ENCODE peak calls at places on chromosomes 1 and 21, in four cellular contexts. I is GM12865, U is heart left ventricle, X is astrocyte of the spinal cord. V is an unnamed sample.

GRCh38 chr1:51324271-51325010 is 5.9 kb downstream of the TTC39A start:
- DNase-seq in U (no peak), I (no peak), X (no peak), V (no peak)

GRCh38 chr1:214327519-214327918 is 46.6 kb downstream of the SMYD2 start:
- DNase-seq in I (no peak), X (no peak), U (no peak), V (no peak)

GRCh38 chr1:115277276-115277675 is 60.8 kb downstream of the NGF start:
- DNase-seq in X (peak; percentile 83), U (no peak), I (no peak), V (no peak)

GRCh38 chr21:31557956-31558838 is 101.3 kb upstream of the SOD1 start:
- DNase-seq in U (no peak), X (peak; percentile 28), I (no peak), V (peak; percentile 33)

GRCh38 chr1:94345148-94345721 is 73.0 kb upstream of the ABCD3 start:
- DNase-seq in I (no peak), U (no peak), X (no peak), V (no peak)

GRCh38 chr1:166062695-166063094 is 104.1 kb downstream of the FAM78B start:
- DNase-seq in U (no peak), X (no peak), I (no peak), V (no peak)

GRCh38 chr1:916173-917075 is 7.3 kb upstream of the SAMD11 start:
- DNase-seq in X (no peak), I (no peak), U (peak; percentile 21), V (peak; percentile 0)

GRCh38 chr1:101022294-101022693 is 3.3 kb downstream of the DPH5 start:
- DNase-seq in X (peak; percentile 49), U (no peak), I (no peak), V (no peak)

GRCh38 chr1:4585216-4585615 is 69.2 kb upstream of the AJAP1 start:
- DNase-seq in I (peak; percentile 33), U (no peak), X (no peak), V (peak; percentile 4)
- TF ChIP-seq CTCF in I (peak; percentile 85), U (peak; percentile 57), X (no peak), V (peak; percentile 15)

GRCh38 chr21:42009018-42009830 is 936 bp downstream of the ZBTB21 start:
- DNase-seq in X (peak; percentile 50), I (peak; percentile 83), U (peak; percentile 65), V (peak; percentile 58)
- TF ChIP-seq CTCF in X (peak; percentile 29), I (peak; percentile 29), U (peak; percentile 43), V (peak; percentile 12)

GRCh38 chr1:111990878-111991760 is 1.7 kb upstream of the KCND3 start:
- DNase-seq in X (no peak), I (no peak), U (peak; percentile 81), V (peak; percentile 55)
- TF ChIP-seq CTCF in X (no peak), I (no peak), U (peak; percentile 53), V (no peak)

GRCh38 chr1:203823306-203823705 is 27.9 kb downstream of the ZBED6 start:
- DNase-seq in I (no peak), X (no peak), U (no peak), V (no peak)

GRCh38 chr1:203826175-203826574 is 30.8 kb downstream of the ZBED6 start:
- DNase-seq in X (no peak), I (no peak), U (no peak), V (no peak)

GRCh38 chr1:203828002-203828401 is 32.6 kb downstream of the ZBED6 start:
- DNase-seq in U (no peak), I (no peak), X (no peak), V (no peak)

GRCh38 chr1:203828424-203828823 is 33.0 kb upstream of the SNRPE start:
- DNase-seq in X (no peak), U (no peak), I (no peak), V (no peak)
- TF ChIP-seq CTCF in X (no peak), U (no peak), I (no peak), V (no peak)

GRCh38 chr1:17281775-17282181 is 26.2 kb upstream of the PADI4 start:
- DNase-seq in I (no peak), X (no peak), U (no peak), V (no peak)

GRCh38 chr1:17280894-17281293 is 27.1 kb upstream of the PADI4 start:
- DNase-seq in U (no peak), I (no peak), X (no peak), V (no peak)

GRCh38 chr1:17282836-17283235 is 25.2 kb upstream of the PADI4 start:
- DNase-seq in U (no peak), I (no peak), X (no peak), V (no peak)

GRCh38 chr1:17279001-17279830 is 28.8 kb upstream of the PADI4 start:
- DNase-seq in X (no peak), U (no peak), I (no peak), V (no peak)

GRCh38 chr1:17280436-17280835 is 27.6 kb upstream of the PADI4 start:
- DNase-seq in X (no peak), I (no peak), U (no peak), V (no peak)
- TF ChIP-seq CTCF in X (no peak), I (no peak), U (no peak), V (no peak)

DNA sequence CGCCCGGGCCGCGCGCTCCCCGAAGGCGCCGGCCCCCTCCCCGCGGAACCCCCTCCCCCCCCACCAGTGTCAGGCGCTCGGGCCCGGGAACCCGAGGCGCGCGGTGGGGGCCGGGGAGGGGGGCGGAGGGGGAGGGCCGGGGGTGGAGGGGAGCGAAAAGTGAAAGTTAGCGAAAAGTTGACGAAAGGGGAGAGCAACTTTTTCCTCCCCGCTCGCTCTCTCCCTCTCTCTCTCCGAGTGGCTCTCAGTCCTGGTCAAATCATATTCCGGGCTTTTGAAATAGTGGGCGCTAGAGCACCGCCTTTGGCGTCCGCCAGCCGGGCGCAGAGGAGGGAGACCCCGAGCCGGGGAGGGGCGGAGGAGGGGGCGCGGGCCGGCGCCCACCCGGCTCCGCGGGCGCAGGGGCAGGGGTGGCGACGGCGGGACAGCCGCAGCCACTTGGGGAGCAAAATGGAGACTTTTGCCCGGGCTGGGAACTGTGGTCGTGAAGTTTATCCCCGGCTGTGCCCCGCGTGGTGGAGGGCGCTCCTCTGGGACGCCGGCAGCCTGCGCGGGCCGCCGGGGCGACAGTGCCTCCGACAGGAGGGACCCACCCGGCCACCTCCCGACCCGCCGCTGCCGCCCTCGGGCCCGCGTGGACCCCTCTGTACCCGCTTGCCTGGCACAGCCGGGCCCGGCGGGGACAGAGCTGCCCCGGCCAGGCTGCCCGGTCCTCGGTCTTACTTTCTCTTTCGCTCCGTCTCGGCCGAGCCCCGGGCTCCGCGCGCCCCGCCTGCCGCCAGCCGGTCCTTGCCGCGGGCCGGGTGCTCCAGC is 694 bp downstream of the PRDM16 start:
- DNase-seq in I (no peak), U (no peak), X (peak; percentile 65), V (peak; percentile 42)
- TF ChIP-seq CTCF in I (no peak), U (peak; percentile 64), X (peak; percentile 41), V (no peak)

DNA sequence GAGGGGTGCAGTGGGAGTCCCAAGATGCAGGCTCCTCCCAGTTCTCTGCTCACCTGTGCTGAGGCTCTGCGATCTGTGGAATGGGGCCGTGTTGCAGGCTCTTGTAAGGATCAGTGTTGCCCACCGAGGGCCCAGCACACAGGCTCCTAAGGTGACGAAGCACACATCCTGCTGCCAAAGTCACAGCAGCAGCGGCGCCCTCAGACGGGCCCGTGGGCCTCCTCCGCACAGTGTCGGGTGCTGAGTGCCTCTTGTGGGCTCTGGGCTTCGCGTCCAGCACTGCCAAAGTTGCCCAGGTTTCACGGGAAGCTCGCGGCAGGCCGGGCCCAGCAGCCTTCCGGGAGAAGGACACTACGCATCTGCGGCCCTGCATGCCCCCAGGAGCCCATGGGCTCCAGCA is 72.1 kb upstream of the ABCG1 start:
- DNase-seq in I (no peak), U (no peak), X (no peak), V (no peak)
- TF ChIP-seq CTCF in I (no peak), U (no peak), X (no peak), V (no peak)

DNA sequence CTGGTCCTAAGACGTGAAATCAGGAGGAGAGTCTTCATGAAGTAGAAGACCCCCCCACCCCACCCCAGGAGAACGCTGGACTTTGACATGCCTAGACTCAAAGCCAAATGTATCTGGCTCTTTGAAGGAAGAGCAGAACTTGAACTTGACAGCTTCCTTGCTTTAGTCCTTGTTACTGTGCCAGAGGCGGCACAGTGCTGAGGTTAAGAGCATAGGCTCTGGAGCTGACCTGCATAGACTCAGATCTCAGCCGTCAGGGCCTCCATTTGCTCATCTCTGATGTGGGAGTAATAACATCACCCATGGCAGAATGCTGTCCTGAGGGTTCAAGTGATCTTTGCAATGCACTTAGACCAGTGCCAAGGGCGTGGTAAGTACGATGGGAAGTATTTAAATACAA is 39.0 kb downstream of the COL6A1 start:
- DNase-seq in X (no peak), I (no peak), U (no peak), V (no peak)
- TF ChIP-seq CTCF in X (no peak), I (no peak), U (no peak), V (no peak)

DNA sequence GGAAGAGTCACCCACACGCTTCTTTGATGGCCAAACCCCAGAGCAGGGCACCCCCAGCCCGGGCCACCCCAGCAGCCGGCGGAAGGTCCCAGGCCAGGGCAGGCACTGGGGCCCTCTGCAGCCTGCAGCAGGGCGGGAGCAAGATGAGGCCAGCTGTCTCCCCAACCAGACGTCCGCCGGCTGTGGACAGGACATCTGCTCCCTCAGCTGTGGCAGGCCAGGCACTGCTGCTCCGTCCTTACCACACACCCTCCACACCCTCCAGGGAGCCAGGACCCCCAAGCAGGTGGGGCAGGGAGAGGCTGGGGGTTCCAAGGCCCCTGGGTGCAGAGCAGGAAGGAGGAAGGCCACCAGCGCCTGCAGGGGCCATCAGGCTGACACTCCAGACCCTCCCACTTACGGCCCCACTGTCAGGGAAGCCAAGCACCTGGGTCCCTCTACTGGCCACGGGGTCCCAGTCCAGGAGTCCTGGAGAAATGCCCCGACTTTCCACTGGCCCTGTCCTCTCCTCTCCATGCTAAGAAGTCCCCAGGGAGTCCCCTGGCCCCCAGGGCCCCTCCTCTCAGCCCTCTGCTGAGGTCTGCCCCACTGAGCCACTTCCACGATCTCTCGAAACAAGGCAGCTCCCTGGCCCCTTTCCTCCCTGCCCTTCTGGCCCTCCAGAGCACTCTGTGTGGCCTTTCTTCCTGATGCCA is 5.6 kb downstream of the WNT9A start:
- DNase-seq in U (no peak), I (no peak), X (no peak), V (no peak)
- TF ChIP-seq CTCF in U (peak; percentile 15), I (no peak), X (peak; percentile 8), V (no peak)

DNA sequence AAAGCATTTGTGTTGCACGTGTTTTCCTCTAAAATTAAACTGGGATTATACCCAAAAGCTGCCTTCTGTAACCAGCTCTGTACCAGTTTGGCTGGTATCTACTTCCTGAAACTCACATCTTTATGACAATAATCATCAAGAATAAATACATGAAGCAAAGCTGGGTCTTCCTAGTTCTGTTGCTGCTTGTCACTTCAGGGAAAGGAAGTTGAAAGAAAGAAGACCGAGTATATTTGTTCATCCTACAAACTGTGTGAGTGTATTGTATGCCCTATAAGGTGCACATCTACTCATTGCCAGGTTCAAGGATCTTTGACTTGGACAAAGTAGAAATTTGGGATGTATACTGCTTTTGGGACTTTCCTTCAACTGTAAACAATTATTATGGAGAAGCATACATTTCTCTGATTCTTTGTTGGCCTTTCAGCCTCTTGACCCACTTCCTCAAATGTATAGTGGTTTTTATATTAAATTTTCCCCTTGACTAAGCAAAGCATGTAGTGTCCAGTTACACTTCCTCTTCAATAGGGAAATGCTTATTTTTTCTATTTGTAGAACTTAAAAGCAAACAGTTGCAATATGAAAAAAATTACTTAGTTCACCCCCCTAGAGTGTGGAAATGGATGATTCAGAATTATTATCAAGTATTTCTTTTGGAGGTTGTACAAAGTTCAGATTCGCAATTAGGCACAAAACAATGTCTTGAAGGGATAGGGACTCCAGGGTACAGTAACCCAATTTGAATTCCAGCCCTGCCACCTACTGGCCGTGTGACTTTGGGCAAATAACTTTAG is 28.9 kb upstream of the IFNGR2 start:
- DNase-seq in U (peak; percentile 58), I (peak; percentile 77), X (peak; percentile 68), V (peak; percentile 63)
- TF ChIP-seq CTCF in U (peak; percentile 77), I (peak; percentile 60), X (peak; percentile 68), V (no peak)

V was measured in Calu3.